ENCODE peak calls at places on chromosomes 3 and 15, in six cellular contexts. One of them, this sample, is unnamed.

GRCh38 chr3:58079773-58080172 is 71.6 kb downstream of the FLNB start:
- DNase-seq in astrocyte: peak; percentile 85
- DNase-seq in cardiac fibroblast: no peak
- DNase-seq in esophagus squamous epithelium: no peak
- DNase-seq in HCT116: no peak
- DNase-seq in dorsolateral prefrontal cortex: no peak
- DNase-seq in this sample: no peak

GRCh38 chr3:36843065-36844051 is 79.0 kb upstream of the DCLK3 start:
- DNase-seq in dorsolateral prefrontal cortex: no peak
- DNase-seq in HCT116: peak; percentile 62
- DNase-seq in esophagus squamous epithelium: no peak
- DNase-seq in astrocyte: peak; percentile 9
- DNase-seq in cardiac fibroblast: peak; percentile 67
- DNase-seq in this sample: peak; percentile 37

GRCh38 chr3:85004147-85004546 is 45.4 kb downstream of the CADM2 start:
- DNase-seq in esophagus squamous epithelium: no peak
- DNase-seq in dorsolateral prefrontal cortex: no peak
- DNase-seq in HCT116: no peak
- DNase-seq in cardiac fibroblast: no peak
- DNase-seq in astrocyte: no peak
- DNase-seq in this sample: no peak

GRCh38 chr3:141081141-141081795 is 30.1 kb downstream of the SPSB4 start:
- DNase-seq in esophagus squamous epithelium: no peak
- DNase-seq in HCT116: no peak
- DNase-seq in cardiac fibroblast: no peak
- DNase-seq in dorsolateral prefrontal cortex: no peak
- DNase-seq in astrocyte: no peak
- DNase-seq in this sample: no peak

GRCh38 chr3:136624894-136625815 is 127.0 kb downstream of the STAG1 start:
- DNase-seq in HCT116: peak; percentile 71
- DNase-seq in cardiac fibroblast: no peak
- DNase-seq in esophagus squamous epithelium: no peak
- DNase-seq in astrocyte: peak; percentile 54
- DNase-seq in dorsolateral prefrontal cortex: no peak
- DNase-seq in this sample: no peak

GRCh38 chr3:64393193-64393592 is 167.9 kb upstream of the PRICKLE2 start:
- DNase-seq in esophagus squamous epithelium: no peak
- DNase-seq in astrocyte: no peak
- DNase-seq in dorsolateral prefrontal cortex: no peak
- DNase-seq in cardiac fibroblast: no peak
- DNase-seq in HCT116: no peak
- DNase-seq in this sample: no peak

GRCh38 chr3:172562881-172563835 is 39.9 kb upstream of the TNFSF10 start:
- DNase-seq in dorsolateral prefrontal cortex: no peak
- DNase-seq in cardiac fibroblast: peak; percentile 93
- DNase-seq in esophagus squamous epithelium: no peak
- DNase-seq in HCT116: no peak
- DNase-seq in astrocyte: peak; percentile 96
- DNase-seq in this sample: no peak

GRCh38 chr15:45635191-45635638 is 386 bp downstream of the SQOR start:
- DNase-seq in cardiac fibroblast: no peak
- DNase-seq in HCT116: no peak
- DNase-seq in astrocyte: no peak
- DNase-seq in esophagus squamous epithelium: peak; percentile 60
- DNase-seq in dorsolateral prefrontal cortex: no peak
- DNase-seq in this sample: peak; percentile 50

GRCh38 chr3:14543446-14543845 is 3.3 kb upstream of the GRIP2 start:
- DNase-seq in esophagus squamous epithelium: no peak
- DNase-seq in dorsolateral prefrontal cortex: no peak
- DNase-seq in cardiac fibroblast: no peak
- DNase-seq in astrocyte: no peak
- DNase-seq in HCT116: no peak
- DNase-seq in this sample: no peak

GRCh38 chr15:64753419-64754185 is 21.8 kb downstream of the RBPMS2 start:
- DNase-seq in esophagus squamous epithelium: no peak
- DNase-seq in dorsolateral prefrontal cortex: no peak
- DNase-seq in cardiac fibroblast: no peak
- DNase-seq in HCT116: no peak
- DNase-seq in astrocyte: no peak
- DNase-seq in this sample: no peak

GRCh38 chr3:168250415-168250861 is 154.7 kb upstream of the GOLIM4 start:
- DNase-seq in esophagus squamous epithelium: no peak
- DNase-seq in astrocyte: peak; percentile 3
- DNase-seq in dorsolateral prefrontal cortex: no peak
- DNase-seq in HCT116: no peak
- DNase-seq in cardiac fibroblast: peak; percentile 6
- DNase-seq in this sample: no peak

GRCh38 chr15:75554717-75555116 is 24.4 kb downstream of the PTPN9 start:
- DNase-seq in esophagus squamous epithelium: no peak
- DNase-seq in dorsolateral prefrontal cortex: no peak
- DNase-seq in cardiac fibroblast: peak; percentile 70
- DNase-seq in astrocyte: peak; percentile 54
- DNase-seq in HCT116: no peak
- DNase-seq in this sample: no peak

GRCh38 chr3:136547293-136547692 is 204.9 kb downstream of the STAG1 start:
- DNase-seq in astrocyte: peak; percentile 64
- DNase-seq in dorsolateral prefrontal cortex: no peak
- DNase-seq in cardiac fibroblast: peak; percentile 10
- DNase-seq in HCT116: no peak
- DNase-seq in esophagus squamous epithelium: no peak
- DNase-seq in this sample: no peak

GRCh38 chr3:17431477-17432045 is 310.9 kb downstream of the TBC1D5 start:
- DNase-seq in dorsolateral prefrontal cortex: no peak
- DNase-seq in astrocyte: no peak
- DNase-seq in HCT116: no peak
- DNase-seq in esophagus squamous epithelium: no peak
- DNase-seq in cardiac fibroblast: peak; percentile 37
- DNase-seq in this sample: no peak

GRCh38 chr15:39574416-39574815 is 6.5 kb upstream of the THBS1 start:
- DNase-seq in astrocyte: no peak
- DNase-seq in cardiac fibroblast: peak; percentile 50
- DNase-seq in dorsolateral prefrontal cortex: no peak
- DNase-seq in HCT116: no peak
- DNase-seq in esophagus squamous epithelium: no peak
- DNase-seq in this sample: no peak

GRCh38 chr3:127183931-127184869 is 8.7 kb upstream of the PRR23E start:
- DNase-seq in astrocyte: no peak
- DNase-seq in cardiac fibroblast: no peak
- DNase-seq in esophagus squamous epithelium: no peak
- DNase-seq in HCT116: no peak
- DNase-seq in dorsolateral prefrontal cortex: no peak
- DNase-seq in this sample: no peak

GRCh38 chr3:52787246-52787645 is 7.3 kb upstream of the ITIH3 start:
- DNase-seq in astrocyte: no peak
- DNase-seq in cardiac fibroblast: no peak
- DNase-seq in esophagus squamous epithelium: no peak
- DNase-seq in dorsolateral prefrontal cortex: no peak
- DNase-seq in HCT116: no peak
- DNase-seq in this sample: no peak

GRCh38 chr15:82535566-82536408 is 4.5 kb downstream of the RPS17 start:
- DNase-seq in dorsolateral prefrontal cortex: no peak
- DNase-seq in astrocyte: no peak
- DNase-seq in HCT116: no peak
- DNase-seq in esophagus squamous epithelium: no peak
- DNase-seq in cardiac fibroblast: no peak
- DNase-seq in this sample: no peak

GRCh38 chr3:25713316-25713967 is 48.7 kb upstream of the TOP2B start:
- DNase-seq in dorsolateral prefrontal cortex: no peak
- DNase-seq in cardiac fibroblast: no peak
- DNase-seq in astrocyte: no peak
- DNase-seq in esophagus squamous epithelium: no peak
- DNase-seq in HCT116: no peak
- DNase-seq in this sample: no peak

GRCh38 chr3:156691920-156692319 is 17.5 kb downstream of the TIPARP start:
- DNase-seq in esophagus squamous epithelium: no peak
- DNase-seq in HCT116: no peak
- DNase-seq in astrocyte: peak; percentile 76
- DNase-seq in dorsolateral prefrontal cortex: no peak
- DNase-seq in cardiac fibroblast: peak; percentile 66
- DNase-seq in this sample: no peak

GRCh38 chr3:187850256-187851010 is 105.2 kb upstream of the BCL6 start:
- DNase-seq in HCT116: no peak
- DNase-seq in cardiac fibroblast: no peak
- DNase-seq in astrocyte: no peak
- DNase-seq in dorsolateral prefrontal cortex: no peak
- DNase-seq in esophagus squamous epithelium: no peak
- DNase-seq in this sample: no peak

GRCh38 chr3:5572168-5572567 is 384.7 kb downstream of the EDEM1 start:
- DNase-seq in cardiac fibroblast: no peak
- DNase-seq in esophagus squamous epithelium: no peak
- DNase-seq in HCT116: no peak
- DNase-seq in astrocyte: no peak
- DNase-seq in dorsolateral prefrontal cortex: no peak
- DNase-seq in this sample: no peak

GRCh38 chr3:5567113-5567512 is 379.6 kb downstream of the EDEM1 start:
- DNase-seq in astrocyte: no peak
- DNase-seq in HCT116: no peak
- DNase-seq in dorsolateral prefrontal cortex: no peak
- DNase-seq in esophagus squamous epithelium: no peak
- DNase-seq in cardiac fibroblast: no peak
- DNase-seq in this sample: no peak

GRCh38 chr3:5565026-5565425 is 377.5 kb downstream of the EDEM1 start:
- DNase-seq in astrocyte: no peak
- DNase-seq in dorsolateral prefrontal cortex: no peak
- DNase-seq in esophagus squamous epithelium: no peak
- DNase-seq in cardiac fibroblast: no peak
- DNase-seq in HCT116: no peak
- DNase-seq in this sample: no peak

GRCh38 chr3:5569152-5569551 is 381.6 kb downstream of the EDEM1 start:
- DNase-seq in dorsolateral prefrontal cortex: no peak
- DNase-seq in HCT116: no peak
- DNase-seq in astrocyte: no peak
- DNase-seq in cardiac fibroblast: no peak
- DNase-seq in esophagus squamous epithelium: no peak
- DNase-seq in this sample: no peak

DNA sequence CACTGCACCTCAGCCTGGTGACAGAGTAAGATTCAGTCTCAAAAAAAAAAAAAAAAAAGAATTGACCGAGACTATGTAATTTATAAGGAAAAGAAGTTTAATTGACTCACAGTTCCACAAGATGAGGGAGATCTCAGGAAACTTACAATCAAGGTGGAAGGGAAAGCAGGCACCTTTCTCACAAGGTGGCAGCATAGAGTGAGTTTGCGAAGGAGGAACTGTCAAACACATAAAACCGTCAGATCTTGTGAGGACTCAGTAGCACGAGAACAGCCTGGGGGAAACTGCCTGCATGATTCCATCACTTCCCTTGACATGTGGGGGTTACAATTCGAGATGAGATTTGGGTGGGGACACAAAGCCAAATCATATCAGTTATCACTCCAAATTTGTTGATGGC is 380.9 kb downstream of the EDEM1 start:
- DNase-seq in HCT116: peak; percentile 34
- DNase-seq in esophagus squamous epithelium: no peak
- DNase-seq in dorsolateral prefrontal cortex: no peak
- DNase-seq in cardiac fibroblast: no peak
- DNase-seq in astrocyte: no peak
- DNase-seq in this sample: no peak
- TF ChIP-seq CTCF in HCT116: peak; percentile 64
- TF ChIP-seq CTCF in esophagus squamous epithelium: no peak
- TF ChIP-seq CTCF in dorsolateral prefrontal cortex: no peak
- TF ChIP-seq CTCF in cardiac fibroblast: no peak
- TF ChIP-seq CTCF in astrocyte: no peak
- TF ChIP-seq CTCF in this sample: peak; percentile 51

DNA sequence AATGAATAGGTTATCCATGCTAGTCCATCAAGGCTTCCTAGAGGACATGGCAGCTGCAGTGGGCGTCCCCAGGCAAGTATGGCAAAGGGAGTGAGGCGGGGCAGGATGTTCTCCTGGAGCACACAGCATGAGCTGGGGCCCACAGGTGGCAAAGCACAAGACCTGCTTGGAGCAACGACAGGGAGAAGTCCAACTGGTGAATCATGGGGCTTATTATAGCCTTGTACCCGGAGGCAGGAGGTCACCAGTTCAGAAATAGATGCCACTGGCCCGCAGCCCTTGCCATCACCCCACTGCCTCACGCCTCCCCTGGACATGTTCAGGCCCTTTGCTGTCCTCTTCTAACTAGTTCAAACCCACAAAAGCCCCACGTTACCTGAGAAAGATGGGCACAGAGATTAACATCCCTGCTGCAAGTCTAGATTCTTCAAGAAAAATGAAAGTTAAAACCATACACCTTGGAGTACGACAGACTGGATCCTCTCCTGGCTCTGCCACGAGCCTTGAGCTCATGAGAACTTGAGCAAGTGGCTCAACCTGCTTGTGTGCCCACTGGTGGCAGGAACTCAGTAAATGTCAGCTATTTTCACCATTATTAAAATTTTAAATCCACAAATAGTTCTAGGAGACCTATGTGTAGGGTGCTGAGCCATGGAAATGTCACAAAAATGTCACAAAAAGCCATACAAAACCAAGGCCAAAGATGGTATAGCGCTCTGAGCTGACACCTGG is 1.8 kb upstream of the SRGAP3 start:
- DNase-seq in esophagus squamous epithelium: no peak
- DNase-seq in dorsolateral prefrontal cortex: no peak
- DNase-seq in astrocyte: no peak
- DNase-seq in cardiac fibroblast: no peak
- DNase-seq in HCT116: no peak
- DNase-seq in this sample: no peak
- TF ChIP-seq CTCF in esophagus squamous epithelium: no peak
- TF ChIP-seq CTCF in dorsolateral prefrontal cortex: no peak
- TF ChIP-seq CTCF in astrocyte: peak; percentile 15
- TF ChIP-seq CTCF in cardiac fibroblast: no peak
- TF ChIP-seq CTCF in HCT116: peak; percentile 14
- TF ChIP-seq CTCF in this sample: no peak

DNA sequence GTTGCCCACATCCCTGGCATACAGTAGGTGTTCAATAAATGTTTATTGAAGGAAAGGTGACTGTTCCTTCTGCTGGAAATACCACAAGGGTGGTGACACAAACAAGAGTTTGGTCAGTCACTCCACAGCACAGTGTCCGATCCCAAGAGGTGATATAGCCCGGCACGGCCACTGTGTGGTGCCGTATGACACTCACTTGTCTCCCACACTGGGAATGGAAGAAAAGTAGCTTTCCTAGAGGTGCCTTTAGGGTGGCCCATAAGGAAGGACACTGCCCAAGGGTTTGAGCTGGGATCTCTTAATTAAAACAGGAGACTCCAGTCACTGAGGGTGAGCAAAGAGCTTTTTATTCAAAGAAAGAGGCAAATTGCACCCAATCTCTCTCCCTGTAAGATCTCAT is 40.5 kb downstream of the TGM4 start:
- DNase-seq in astrocyte: no peak
- DNase-seq in esophagus squamous epithelium: no peak
- DNase-seq in dorsolateral prefrontal cortex: no peak
- DNase-seq in cardiac fibroblast: peak; percentile 22
- DNase-seq in HCT116: no peak
- DNase-seq in this sample: no peak
- TF ChIP-seq CTCF in astrocyte: peak; percentile 17
- TF ChIP-seq CTCF in esophagus squamous epithelium: peak; percentile 59
- TF ChIP-seq CTCF in dorsolateral prefrontal cortex: no peak
- TF ChIP-seq CTCF in cardiac fibroblast: peak; percentile 40
- TF ChIP-seq CTCF in HCT116: peak; percentile 58
- TF ChIP-seq CTCF in this sample: peak; percentile 47

DNA sequence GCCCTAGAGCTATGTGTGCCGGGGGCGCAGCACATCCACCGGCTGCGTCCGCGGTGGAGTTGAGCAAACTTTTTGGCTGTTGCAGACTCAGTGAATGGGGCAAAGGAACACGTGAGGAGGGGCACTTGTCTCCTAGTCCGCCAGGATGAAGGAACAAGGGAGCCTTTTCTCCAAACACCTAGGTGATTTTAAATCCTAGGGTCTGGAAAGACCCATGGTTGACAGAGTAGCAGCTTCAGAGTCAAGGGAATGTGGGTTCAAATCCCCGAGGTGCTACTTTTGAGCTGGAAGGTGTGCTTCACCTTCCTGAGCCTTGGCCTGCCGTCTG is 648 bp downstream of the ACAN start:
- DNase-seq in astrocyte: no peak
- DNase-seq in cardiac fibroblast: no peak
- DNase-seq in esophagus squamous epithelium: no peak
- DNase-seq in dorsolateral prefrontal cortex: no peak
- DNase-seq in HCT116: no peak
- DNase-seq in this sample: no peak
- TF ChIP-seq CTCF in astrocyte: no peak
- TF ChIP-seq CTCF in cardiac fibroblast: no peak
- TF ChIP-seq CTCF in esophagus squamous epithelium: no peak
- TF ChIP-seq CTCF in dorsolateral prefrontal cortex: no peak
- TF ChIP-seq CTCF in HCT116: no peak
- TF ChIP-seq CTCF in this sample: no peak

This sample was measured in neural crest cell.